ENCODE peak calls at places on chromosomes 6 and 20, in five cellular contexts. One of them, this sample, is unnamed.

GRCh38 chr20:45892828-45893500 is 1.8 kb downstream of the CTSA start:
- DNase-seq in GM12878: no peak
- DNase-seq in K562: no peak
- DNase-seq in SK-N-SH: no peak
- DNase-seq in IMR-90: no peak
- DNase-seq in this sample: no peak

GRCh38 chr6:116557863-116558262 is 4.3 kb downstream of the CALHM4 start:
- DNase-seq in K562: no peak
- DNase-seq in IMR-90: peak
- DNase-seq in GM12878: no peak
- DNase-seq in SK-N-SH: no peak
- DNase-seq in this sample: peak

GRCh38 chr6:53321701-53322100 is 27.0 kb downstream of the ELOVL5 start:
- DNase-seq in IMR-90: no peak
- DNase-seq in SK-N-SH: no peak
- DNase-seq in GM12878: no peak
- DNase-seq in K562: no peak
- DNase-seq in this sample: no peak

GRCh38 chr6:68572525-68572924 is 62.6 kb upstream of the ADGRB3 start:
- DNase-seq in IMR-90: no peak
- DNase-seq in SK-N-SH: peak
- DNase-seq in K562: peak
- DNase-seq in GM12878: peak
- DNase-seq in this sample: peak

GRCh38 chr6:35218021-35218420 is 4.3 kb downstream of the SCUBE3 start:
- DNase-seq in GM12878: no peak
- DNase-seq in SK-N-SH: no peak
- DNase-seq in K562: no peak
- DNase-seq in IMR-90: peak
- DNase-seq in this sample: no peak

GRCh38 chr6:24107294-24107693 is 18.7 kb upstream of the NRSN1 start:
- DNase-seq in GM12878: no peak
- DNase-seq in SK-N-SH: no peak
- DNase-seq in IMR-90: no peak
- DNase-seq in K562: no peak
- DNase-seq in this sample: no peak

GRCh38 chr6:2982464-2983121 is 11.2 kb upstream of the SERPINB6 start:
- DNase-seq in GM12878: no peak
- DNase-seq in IMR-90: no peak
- DNase-seq in SK-N-SH: no peak
- DNase-seq in K562: no peak
- DNase-seq in this sample: no peak

GRCh38 chr6:39377530-39377929 is 55.0 kb upstream of the KCNK16 start:
- DNase-seq in K562: no peak
- DNase-seq in GM12878: no peak
- DNase-seq in IMR-90: peak
- DNase-seq in SK-N-SH: peak
- DNase-seq in this sample: peak

GRCh38 chr6:112016335-112016734 is 37.6 kb upstream of the CCN6 start:
- DNase-seq in GM12878: no peak
- DNase-seq in SK-N-SH: no peak
- DNase-seq in IMR-90: peak
- DNase-seq in K562: no peak
- DNase-seq in this sample: no peak

GRCh38 chr20:13783528-13783927 is 1.2 kb downstream of the ESF1 start:
- DNase-seq in GM12878: no peak
- DNase-seq in SK-N-SH: no peak
- DNase-seq in IMR-90: no peak
- DNase-seq in K562: no peak
- DNase-seq in this sample: no peak

GRCh38 chr20:3927486-3928291 is 38.5 kb downstream of the PANK2 start:
- DNase-seq in K562: no peak
- DNase-seq in GM12878: no peak
- DNase-seq in SK-N-SH: no peak
- DNase-seq in IMR-90: peak
- DNase-seq in this sample: no peak

GRCh38 chr20:44849712-44850111 is 35.8 kb upstream of the YWHAB start:
- DNase-seq in K562: no peak
- DNase-seq in GM12878: no peak
- DNase-seq in SK-N-SH: peak
- DNase-seq in IMR-90: no peak
- DNase-seq in this sample: peak
- TF ChIP-seq CTCF in K562: peak
- TF ChIP-seq CTCF in GM12878: no peak
- TF ChIP-seq CTCF in SK-N-SH: no peak
- TF ChIP-seq CTCF in IMR-90: no peak
- TF ChIP-seq CTCF in this sample: no peak

GRCh38 chr6:119442776-119443184 is 93.2 kb upstream of the MAN1A1 start:
- DNase-seq in GM12878: no peak
- DNase-seq in SK-N-SH: no peak
- DNase-seq in K562: no peak
- DNase-seq in IMR-90: no peak
- DNase-seq in this sample: no peak

GRCh38 chr6:119446623-119447008 is 97.1 kb upstream of the MAN1A1 start:
- DNase-seq in SK-N-SH: no peak
- DNase-seq in K562: no peak
- DNase-seq in GM12878: no peak
- DNase-seq in IMR-90: peak
- DNase-seq in this sample: no peak

GRCh38 chr6:119443993-119444641 is 94.6 kb upstream of the MAN1A1 start:
- DNase-seq in IMR-90: peak
- DNase-seq in SK-N-SH: no peak
- DNase-seq in GM12878: no peak
- DNase-seq in K562: no peak
- DNase-seq in this sample: no peak

GRCh38 chr6:119444642-119445557 is 95.3 kb upstream of the MAN1A1 start:
- DNase-seq in SK-N-SH: no peak
- DNase-seq in K562: peak
- DNase-seq in IMR-90: peak
- DNase-seq in GM12878: no peak
- DNase-seq in this sample: no peak

DNA sequence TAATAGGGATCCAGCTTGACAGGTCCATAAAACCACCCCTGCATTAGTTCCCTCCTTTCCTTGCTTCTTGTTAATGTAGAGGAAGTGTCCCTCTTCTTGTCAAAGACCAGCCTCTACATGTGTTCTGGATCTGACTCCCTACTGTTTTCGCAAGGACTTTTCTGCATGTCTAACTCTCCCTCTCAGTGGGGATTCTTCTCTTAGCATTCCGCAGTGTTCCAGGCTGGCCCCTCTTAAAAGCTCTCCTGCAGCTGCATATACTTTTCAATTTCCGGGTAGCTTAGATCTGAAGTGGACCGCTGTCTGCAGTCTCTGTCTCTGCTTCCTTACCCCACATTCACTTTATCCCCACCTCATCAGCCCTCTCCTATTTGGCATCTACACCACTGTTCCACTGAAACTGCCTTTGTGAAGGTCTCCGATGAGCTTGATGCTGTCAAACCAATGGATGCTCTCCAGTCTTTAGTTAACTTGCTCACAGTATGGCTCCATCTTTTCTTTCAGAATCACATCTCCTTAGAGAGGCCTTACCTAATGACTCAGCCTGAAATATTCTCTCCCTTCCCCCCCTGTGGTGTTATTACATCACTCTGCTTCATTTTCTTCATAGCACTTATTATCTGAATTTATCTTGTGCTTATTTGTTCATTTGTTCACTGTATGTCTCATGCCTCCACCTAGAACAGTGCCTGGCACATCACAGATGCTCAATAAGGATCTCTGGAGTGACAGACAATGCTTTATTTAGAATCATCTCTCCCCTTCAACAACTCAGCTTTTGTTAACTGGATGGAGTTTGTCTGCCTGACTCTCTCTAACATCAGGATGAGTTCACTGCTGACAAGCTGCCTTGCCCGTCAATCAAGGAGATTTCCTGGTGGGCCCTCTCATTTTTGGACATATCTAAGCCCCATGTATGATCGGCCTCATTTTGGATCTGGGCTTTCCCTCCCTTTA is 96.4 kb upstream of the MAN1A1 start:
- DNase-seq in K562: no peak
- DNase-seq in IMR-90: peak
- DNase-seq in SK-N-SH: no peak
- DNase-seq in GM12878: no peak
- DNase-seq in this sample: no peak
- TF ChIP-seq RCOR1 in K562: no peak
- TF ChIP-seq RCOR1 in IMR-90: no peak
- TF ChIP-seq RCOR1 in SK-N-SH: no peak
- TF ChIP-seq RCOR1 in GM12878: no peak
- TF ChIP-seq RCOR1 in this sample: no peak

GRCh38 chr20:31440012-31440659 is at the start of gene DEFB123:
- DNase-seq in IMR-90: no peak
- DNase-seq in GM12878: no peak
- DNase-seq in SK-N-SH: no peak
- DNase-seq in K562: peak
- DNase-seq in this sample: no peak
- TF ChIP-seq CTCF in IMR-90: no peak
- TF ChIP-seq CTCF in GM12878: peak
- TF ChIP-seq CTCF in SK-N-SH: peak
- TF ChIP-seq CTCF in K562: peak
- TF ChIP-seq CTCF in this sample: peak

GRCh38 chr6:107198631-107199416 is 83.5 kb upstream of the BEND3 start:
- DNase-seq in SK-N-SH: no peak
- DNase-seq in IMR-90: no peak
- DNase-seq in GM12878: no peak
- DNase-seq in K562: no peak
- DNase-seq in this sample: no peak

GRCh38 chr6:107207251-107207890 is 92.1 kb upstream of the BEND3 start:
- DNase-seq in K562: no peak
- DNase-seq in GM12878: no peak
- DNase-seq in SK-N-SH: no peak
- DNase-seq in IMR-90: no peak
- DNase-seq in this sample: no peak

GRCh38 chr6:107205062-107205461 is 89.7 kb upstream of the BEND3 start:
- DNase-seq in K562: no peak
- DNase-seq in SK-N-SH: no peak
- DNase-seq in GM12878: no peak
- DNase-seq in IMR-90: no peak
- DNase-seq in this sample: no peak

GRCh38 chr6:107202876-107203468 is 87.7 kb upstream of the BEND3 start:
- DNase-seq in SK-N-SH: no peak
- DNase-seq in GM12878: no peak
- DNase-seq in IMR-90: no peak
- DNase-seq in K562: no peak
- DNase-seq in this sample: no peak
- TF ChIP-seq RCOR1 in SK-N-SH: no peak
- TF ChIP-seq RCOR1 in GM12878: no peak
- TF ChIP-seq RCOR1 in IMR-90: no peak
- TF ChIP-seq RCOR1 in K562: no peak
- TF ChIP-seq RCOR1 in this sample: no peak